ENCODE peak calls at places on chromosomes 16 and 17, in seven cellular contexts. B, I, D, A, N, Q and F are unnamed samples.
A peak's percentile ranks its signal among the peaks of the same experiment; 100 is the strongest.

GRCh38 chr16:66324785-66325184 is 41.7 kb upstream of the CDH5 start:
- DNase-seq in B (peak; percentile 74), I (peak; percentile 88), D (no peak), A (no peak), N (no peak), Q (no peak), F (no peak)

GRCh38 chr17:49989518-49989880 is 5.5 kb downstream of the DLX3 start:
- DNase-seq in B (peak; percentile 6), I (peak; percentile 54), D (no peak), A (no peak), N (no peak), Q (no peak), F (no peak)

GRCh38 chr17:2378905-2379304 is 22.0 kb downstream of the MNT start:
- DNase-seq in B (no peak), I (no peak), D (no peak), A (no peak), N (no peak), Q (no peak), F (no peak)

GRCh38 chr17:42101513-42102292 is 3.4 kb upstream of the ZNF385C start:
- DNase-seq in B (peak; percentile 91), I (peak; percentile 99), D (peak; percentile 34), A (peak; percentile 59), N (peak; percentile 68), Q (peak; percentile 74), F (peak; percentile 34)

GRCh38 chr17:31696184-31696602 is 162.9 kb downstream of the COPRS start:
- DNase-seq in B (peak; percentile 86), I (peak; percentile 88), D (no peak), A (peak; percentile 82), N (peak; percentile 74), Q (peak; percentile 88), F (no peak)

GRCh38 chr17:9021158-9021984 is at the start of gene NTN1:
- DNase-seq in B (peak; percentile 15), I (peak; percentile 88), D (peak; percentile 25), A (peak; percentile 54), N (peak; percentile 56), Q (peak; percentile 59), F (peak; percentile 37)

GRCh38 chr16:19102187-19102872 is 11.4 kb upstream of the ITPRIPL2 start:
- DNase-seq in B (no peak), I (peak; percentile 34), D (no peak), A (no peak), N (no peak), Q (no peak), F (no peak)

GRCh38 chr16:85385463-85386331 is 227.4 kb upstream of the GSE1 start:
- DNase-seq in B (peak; percentile 20), I (no peak), D (no peak), A (no peak), N (no peak), Q (peak; percentile 10), F (no peak)

GRCh38 chr17:54085020-54085419 is 262.3 kb downstream of the KIF2B start:
- DNase-seq in B (no peak), I (no peak), D (no peak), A (no peak), N (no peak), Q (no peak), F (no peak)

GRCh38 chr16:29318037-29318436 is 88.5 kb downstream of the NPIPB11 start:
- DNase-seq in B (no peak), I (no peak), D (no peak), A (no peak), N (no peak), Q (no peak), F (no peak)

GRCh38 chr17:63983326-63983725 is 10.6 kb upstream of the SCN4A start:
- DNase-seq in B (no peak), I (no peak), D (no peak), A (no peak), N (no peak), Q (peak; percentile 42), F (no peak)

GRCh38 chr17:3792481-3792880 is 8.5 kb downstream of the ITGAE start:
- DNase-seq in B (no peak), I (no peak), D (no peak), A (no peak), N (no peak), Q (no peak), F (no peak)

GRCh38 chr17:46818319-46818928 is at the start of gene WNT3:
- DNase-seq in B (peak; percentile 72), I (peak; percentile 98), D (no peak), A (no peak), N (no peak), Q (no peak), F (peak; percentile 24)

GRCh38 chr17:30780343-30780742 is 44.1 kb downstream of the CRLF3 start:
- DNase-seq in B (no peak), I (no peak), D (no peak), A (no peak), N (no peak), Q (no peak), F (no peak)

GRCh38 chr17:58755577-58756245 is at the start of gene PPM1E:
- DNase-seq in B (peak; percentile 94), I (peak; percentile 97), D (peak; percentile 10), A (peak; percentile 28), N (peak; percentile 97), Q (peak; percentile 25), F (no peak)

GRCh38 chr16:8996891-8997290 is 33.2 kb upstream of the USP7 start:
- DNase-seq in B (peak; percentile 76), I (peak; percentile 65), D (no peak), A (no peak), N (no peak), Q (no peak), F (no peak)

GRCh38 chr16:8768701-8769100 is 28.7 kb downstream of the TMEM186 start:
- DNase-seq in B (no peak), I (peak; percentile 75), D (no peak), A (no peak), N (peak; percentile 78), Q (no peak), F (no peak)

GRCh38 chr17:43578699-43579569 is 32.8 kb upstream of the ETV4 start:
- DNase-seq in B (peak; percentile 48), I (peak; percentile 78), D (no peak), A (no peak), N (no peak), Q (no peak), F (peak; percentile 20)

GRCh38 chr17:39854909-39855308 is 9.2 kb downstream of the IKZF3 start:
- DNase-seq in B (no peak), I (no peak), D (no peak), A (no peak), N (no peak), Q (no peak), F (no peak)

DNA sequence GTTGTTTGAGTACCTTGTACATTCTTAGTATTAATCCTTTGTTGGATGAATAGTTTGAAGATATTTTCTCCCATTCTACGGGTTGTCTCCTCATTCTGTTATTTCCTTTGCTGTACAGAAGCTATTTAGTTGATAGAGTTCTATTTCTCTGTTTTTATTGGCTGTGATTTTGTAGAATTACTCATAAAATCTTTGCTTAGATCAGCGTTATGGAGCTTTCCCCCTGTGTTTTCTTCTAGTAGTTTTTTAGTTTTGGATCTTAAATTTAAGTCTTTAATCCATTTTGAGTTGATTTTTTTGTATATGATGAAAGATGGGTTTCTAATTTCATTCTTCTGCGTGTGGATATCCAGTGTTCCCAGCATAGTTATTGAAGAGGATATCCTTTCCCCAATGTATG is 45.4 kb downstream of the NFATC3 start:
- DNase-seq in B (no peak), I (no peak), D (no peak), A (no peak), N (no peak), Q (no peak), F (no peak)
- H3K9me3 ChIP-seq in B (no peaks in the 10 kb centered on the region), I (no peaks in the 10 kb centered on the region), D (no peaks in the 10 kb centered on the region), A (no peaks in the 10 kb centered on the region), N (peaks cover 3% of the 10 kb centered on the region), Q (no peaks in the 10 kb centered on the region), F (no peaks in the 10 kb centered on the region)

DNA sequence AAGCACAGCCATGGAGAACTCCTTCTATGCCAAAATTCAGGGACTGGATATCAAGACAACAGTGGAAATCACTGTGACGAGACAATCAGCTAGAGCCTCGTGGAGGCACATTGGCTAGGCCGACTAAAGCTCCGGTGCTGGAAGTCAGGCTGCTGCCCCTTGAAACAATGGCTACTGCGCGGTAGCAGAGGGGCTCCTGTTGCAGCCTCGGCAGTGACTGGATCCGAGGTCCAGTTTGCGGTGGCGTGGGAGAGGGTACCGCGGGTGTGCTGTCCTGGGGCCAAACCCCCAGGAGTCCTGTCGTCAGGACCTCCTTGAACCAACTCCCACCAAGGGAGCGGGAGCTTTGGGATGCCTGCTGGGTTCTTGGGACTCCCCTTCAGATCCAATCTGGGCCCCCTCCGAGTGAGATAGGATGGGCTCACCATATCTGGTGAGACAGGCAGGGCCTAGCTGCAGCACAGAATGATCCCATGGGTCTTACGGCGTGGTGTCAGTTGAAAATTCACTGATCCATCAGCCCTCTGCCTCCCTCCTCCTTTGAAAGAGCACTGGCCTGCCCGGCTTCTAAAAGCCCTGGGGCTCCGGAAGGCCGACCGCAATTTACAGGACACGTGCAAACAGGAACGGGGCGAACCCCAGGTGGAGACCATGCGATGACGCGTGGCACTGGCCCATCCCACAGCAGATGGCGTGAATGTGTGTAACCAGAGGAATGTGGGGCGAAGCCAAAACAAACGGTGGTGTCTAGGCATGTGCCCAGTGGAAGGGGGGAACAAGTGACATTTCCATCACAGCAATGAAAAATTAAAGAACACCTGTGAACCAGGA is 15.8 kb upstream of the KCNJ18 start:
- DNase-seq in B (no peak), I (no peak), D (no peak), A (no peak), N (no peak), Q (no peak), F (no peak)
- H3K9me3 ChIP-seq in B (no peaks in the 10 kb centered on the region), I (peaks cover 12% of the 10 kb centered on the region), D (no peaks in the 10 kb centered on the region), A (no peaks in the 10 kb centered on the region), N (no peaks in the 10 kb centered on the region), Q (no peaks in the 10 kb centered on the region), F (no peaks in the 10 kb centered on the region)

GRCh38 chr16:35746281-35746962 is 2287.0 kb downstream of the TP53TG3F start:
- DNase-seq in B (no peak), I (no peak), D (no peak), A (no peak), N (no peak), Q (no peak), F (no peak)

GRCh38 chr16:35744716-35745115 is 2285.3 kb downstream of the TP53TG3F start:
- DNase-seq in B (no peak), I (no peak), D (no peak), A (no peak), N (no peak), Q (no peak), F (no peak)

GRCh38 chr16:35744084-35744483 is 2284.7 kb downstream of the TP53TG3F start:
- DNase-seq in B (no peak), I (no peak), D (no peak), A (no peak), N (no peak), Q (no peak), F (no peak)

GRCh38 chr16:35745821-35746248 is 2286.4 kb downstream of the TP53TG3F start:
- DNase-seq in B (no peak), I (no peak), D (no peak), A (no peak), N (no peak), Q (no peak), F (no peak)

GRCh38 chr16:35745191-35745590 is 2285.8 kb downstream of the TP53TG3F start:
- DNase-seq in B (no peak), I (no peak), D (no peak), A (no peak), N (no peak), Q (no peak), F (no peak)
- H3K9me3 ChIP-seq in B (no peaks in the 10 kb centered on the region), I (peaks cover 39% of the 10 kb centered on the region), D (no peaks in the 10 kb centered on the region), A (no peaks in the 10 kb centered on the region), N (no peaks in the 10 kb centered on the region), Q (peaks cover 7% of the 10 kb centered on the region), F (peaks cover 2% of the 10 kb centered on the region)

GRCh38 chr16:3306078-3306477 is 781 bp downstream of the ZNF75A start:
- DNase-seq in B (no peak), I (no peak), D (no peak), A (no peak), N (no peak), Q (no peak), F (no peak)

GRCh38 chr16:3304370-3304769 is 860 bp downstream of the TIGD7 start:
- DNase-seq in B (no peak), I (no peak), D (no peak), A (no peak), N (no peak), Q (no peak), F (no peak)

GRCh38 chr16:3305109-3306068 is at the start of the genes TIGD7 and ZNF75A:
- DNase-seq in B (peak; percentile 92), I (peak; percentile 95), D (peak; percentile 80), A (peak; percentile 71), N (peak; percentile 75), Q (peak; percentile 88), F (peak; percentile 68)
- H3K9me3 ChIP-seq in B (peaks cover 7% of the 10 kb centered on the region), I (peaks cover 78% of the 10 kb centered on the region), D (peaks cover 19% of the 10 kb centered on the region), A (no peaks in the 10 kb centered on the region), N (peaks cover 64% of the 10 kb centered on the region), Q (peaks cover 86% of the 10 kb centered on the region), F (peaks cover 16% of the 10 kb centered on the region)